ENCODE peak calls at places on chromosomes 13 and 19, in eight cellular contexts. A, N, E, L, B, U, S and D are unnamed samples.

GRCh38 chr13:36914648-36915047 is 5.4 kb downstream of the SMAD9 start:
- DNase-seq in A (no peak), N (no peak), E (no peak), L (no peak), B (no peak), U (no peak), S (no peak), D (no peak)

GRCh38 chr13:99830931-99831330 is 140.6 kb downstream of the ZIC5 start:
- DNase-seq in A (no peak), N (no peak), E (no peak), L (no peak), B (no peak), U (no peak), S (no peak), D (no peak)

GRCh38 chr13:109026266-109026665 is 396.9 kb downstream of the MYO16 start:
- DNase-seq in A (no peak), N (no peak), E (no peak), L (no peak), B (no peak), U (no peak), S (no peak), D (no peak)

GRCh38 chr13:50974268-50974667 is 64.7 kb downstream of the RNASEH2B start:
- DNase-seq in A (no peak), N (no peak), E (no peak), L (no peak), B (no peak), U (no peak), S (no peak), D (no peak)

GRCh38 chr19:28640506-28640905 is 572.4 kb downstream of the UQCRFS1 start:
- DNase-seq in A (no peak), N (no peak), E (no peak), L (no peak), B (no peak), U (no peak), S (no peak), D (no peak)

GRCh38 chr13:111936267-111936925 is 130.6 kb upstream of the SOX1 start:
- DNase-seq in A (no peak), N (no peak), E (no peak), L (no peak), B (no peak), U (no peak), S (no peak), D (no peak)

GRCh38 chr19:50569938-50570540 is 1.8 kb upstream of the LRRC4B start:
- DNase-seq in A (no peak), N (no peak), E (no peak), L (no peak), B (no peak), U (no peak), S (no peak), D (no peak)

GRCh38 chr13:97976551-97977375 is 23.3 kb downstream of the IPO5 start:
- DNase-seq in A (no peak), N (no peak), E (peak; percentile 18), L (no peak), B (peak; percentile 74), U (peak; percentile 40), S (no peak), D (no peak)

GRCh38 chr19:40928859-40929258 is 46.8 kb upstream of the CYP2A7 start:
- DNase-seq in A (no peak), N (peak; percentile 44), E (no peak), L (no peak), B (no peak), U (no peak), S (no peak), D (no peak)

GRCh38 chr13:114032121-114032799 is 58.4 kb upstream of the C13orf46 start:
- DNase-seq in A (no peak), N (peak; percentile 79), E (no peak), L (peak; percentile 68), B (peak; percentile 52), U (no peak), S (no peak), D (peak; percentile 12)

GRCh38 chr19:32346901-32347300 is 1.5 kb downstream of the ZNF507 start:
- DNase-seq in A (no peak), N (no peak), E (no peak), L (no peak), B (no peak), U (no peak), S (no peak), D (no peak)

GRCh38 chr19:55867101-55867500 is 30.8 kb downstream of the NLRP4 start:
- DNase-seq in A (no peak), N (no peak), E (no peak), L (no peak), B (no peak), U (no peak), S (no peak), D (no peak)

GRCh38 chr13:53200498-53201453 is 172.2 kb downstream of the OLFM4 start:
- DNase-seq in A (peak; percentile 41), N (no peak), E (peak; percentile 73), L (no peak), B (peak; percentile 91), U (peak; percentile 94), S (peak; percentile 38), D (no peak)
- TF ChIP-seq CTCF in A (peak; percentile 27), N (no peak), E (peak; percentile 96), L (peak; percentile 28), B (peak; percentile 70), U (peak; percentile 81), S (no peak), D (no peak)

DNA sequence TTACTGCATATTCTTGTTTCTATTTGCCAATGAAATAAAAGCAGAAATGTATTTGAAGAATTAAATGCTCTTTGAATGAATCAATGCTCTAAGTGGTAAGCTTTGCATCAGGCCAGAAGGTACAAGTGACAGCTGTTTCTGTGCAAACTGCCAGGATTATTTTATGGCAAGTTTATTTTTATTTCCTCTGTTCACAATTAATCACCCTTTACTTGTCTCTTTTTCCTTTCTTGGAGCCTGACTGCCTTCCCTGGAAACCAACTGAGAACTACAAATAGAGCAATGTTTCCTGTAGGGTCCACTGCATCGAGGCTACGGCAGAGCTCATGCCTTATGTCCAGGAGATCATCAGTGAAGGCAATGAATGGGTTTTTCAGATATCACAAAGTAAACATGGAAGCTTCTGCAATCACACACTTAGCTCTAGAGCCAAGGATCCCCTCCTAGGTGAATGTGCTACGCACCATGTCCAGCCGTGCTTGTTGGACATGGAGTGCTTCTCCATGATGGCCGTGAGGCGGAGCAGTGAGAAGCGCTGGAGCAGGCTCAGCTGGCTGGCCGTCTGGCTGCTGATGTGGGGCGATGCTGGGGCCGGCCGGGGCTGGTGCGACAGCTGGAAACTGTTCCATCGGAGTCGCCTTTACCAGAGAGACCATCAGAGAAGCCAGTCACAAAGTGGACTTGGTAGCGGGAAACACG is 110.8 kb downstream of the KL start:
- DNase-seq in A (peak; percentile 43), N (peak; percentile 50), E (no peak), L (no peak), B (no peak), U (no peak), S (no peak), D (no peak)
- TF ChIP-seq CTCF in A (peak; percentile 31), N (peak; percentile 38), E (no peak), L (peak; percentile 8), B (no peak), U (no peak), S (no peak), D (no peak)

GRCh38 chr19:48637948-48638830 is 1.0 kb upstream of the DBP start:
- DNase-seq in A (peak; percentile 81), N (peak; percentile 98), E (peak; percentile 62), L (peak; percentile 83), B (peak; percentile 91), U (peak; percentile 78), S (peak; percentile 85), D (peak; percentile 94)
- TF ChIP-seq CTCF in A (no peak), N (no peak), E (peak; percentile 24), L (peak; percentile 17), B (no peak), U (no peak), S (no peak), D (peak; percentile 51)

GRCh38 chr19:46372901-46373572 is 26.1 kb downstream of the PPP5C start:
- DNase-seq in A (no peak), N (peak; percentile 41), E (no peak), L (peak; percentile 18), B (no peak), U (no peak), S (peak; percentile 29), D (peak; percentile 47)
- TF ChIP-seq CTCF in A (peak; percentile 7), N (peak; percentile 25), E (peak; percentile 40), L (peak; percentile 69), B (peak; percentile 8), U (no peak), S (no peak), D (peak; percentile 62)

GRCh38 chr19:7969560-7969949 is 26.1 kb upstream of the TIMM44 start:
- DNase-seq in A (no peak), N (no peak), E (no peak), L (no peak), B (peak; percentile 7), U (no peak), S (no peak), D (no peak)

GRCh38 chr19:7968796-7969559 is 25.5 kb upstream of the TIMM44 start:
- DNase-seq in A (no peak), N (peak; percentile 16), E (no peak), L (no peak), B (peak; percentile 37), U (no peak), S (no peak), D (no peak)

GRCh38 chr19:7968008-7968795 is 24.7 kb upstream of the TIMM44 start:
- DNase-seq in A (no peak), N (no peak), E (no peak), L (no peak), B (peak; percentile 38), U (no peak), S (no peak), D (no peak)

GRCh38 chr19:7971553-7972520 is 28.4 kb upstream of the TIMM44 start:
- DNase-seq in A (no peak), N (no peak), E (no peak), L (no peak), B (no peak), U (no peak), S (no peak), D (no peak)

DNA sequence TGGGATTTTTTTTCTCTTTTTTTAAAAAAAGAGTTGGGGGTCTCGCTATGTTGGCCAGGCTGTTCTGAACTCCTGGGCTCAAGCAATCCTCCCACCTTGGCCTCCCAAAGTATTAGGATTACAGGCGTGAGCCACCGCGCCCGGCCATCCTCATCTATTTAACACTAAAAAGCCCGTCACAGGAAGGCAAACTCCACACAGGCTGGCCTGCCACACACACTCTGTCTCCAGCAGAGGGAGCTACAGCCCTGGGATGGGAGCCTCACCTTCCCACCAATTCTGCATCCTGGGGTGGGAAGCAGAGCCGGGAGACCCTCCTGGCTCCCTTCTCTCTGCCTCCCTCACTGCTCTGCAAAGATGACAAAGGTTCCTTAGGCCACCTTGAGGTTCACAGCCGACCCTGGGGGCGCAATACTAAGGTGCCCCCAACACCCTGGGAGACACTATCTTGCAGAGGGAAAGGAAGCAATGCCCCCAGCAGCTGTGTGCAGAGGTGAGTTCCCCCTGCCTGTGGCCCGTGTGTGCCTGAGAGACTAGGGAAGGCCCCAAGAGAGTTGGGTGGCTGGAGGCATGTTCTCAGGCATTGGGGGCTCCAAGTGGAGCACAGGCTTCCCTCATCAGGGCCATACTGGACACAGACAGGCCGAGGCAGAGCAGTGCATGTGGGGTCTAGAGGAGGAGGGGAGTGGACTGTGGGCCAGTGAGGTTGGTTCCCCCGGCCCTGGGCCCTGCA is 27.4 kb upstream of the TIMM44 start:
- DNase-seq in A (no peak), N (peak; percentile 30), E (peak; percentile 48), L (peak; percentile 20), B (peak; percentile 32), U (peak; percentile 65), S (no peak), D (peak; percentile 46)
- TF ChIP-seq CTCF in A (peak; percentile 60), N (peak; percentile 83), E (peak; percentile 77), L (peak; percentile 94), B (peak; percentile 62), U (peak; percentile 80), S (peak; percentile 47), D (peak; percentile 94)